ENCODE peak calls at places on chromosome 20, in eight cellular contexts. One of them, this sample, is unnamed.

GRCh38 chr20:9353180-9353915 is 161.0 kb upstream of the LAMP5 start:
- DNase-seq in stimulated activated naive CD8-positive, alpha-beta T cell treated with anti-CD3 and anti-CD28 coated beads, Interleukin-15, amount 100 ng/mL, for 72 hours: no peak
- DNase-seq in lung microvascular endothelial cell: no peak
- DNase-seq in ACHN: no peak
- DNase-seq in aorta: no peak
- DNase-seq in RWPE2: no peak
- DNase-seq in ELR: no peak
- DNase-seq in EL: no peak
- DNase-seq in this sample: no peak

GRCh38 chr20:41340327-41341055 is at the start of gene LPIN3:
- DNase-seq in stimulated activated naive CD8-positive, alpha-beta T cell treated with anti-CD3 and anti-CD28 coated beads, Interleukin-15, amount 100 ng/mL, for 72 hours: peak
- DNase-seq in lung microvascular endothelial cell: peak
- DNase-seq in ACHN: peak
- DNase-seq in aorta: peak
- DNase-seq in RWPE2: peak
- DNase-seq in ELR: peak
- DNase-seq in EL: peak
- DNase-seq in this sample: peak

GRCh38 chr20:53157443-53158408 is 185.6 kb downstream of the TSHZ2 start:
- DNase-seq in stimulated activated naive CD8-positive, alpha-beta T cell treated with anti-CD3 and anti-CD28 coated beads, Interleukin-15, amount 100 ng/mL, for 72 hours: peak
- DNase-seq in lung microvascular endothelial cell: peak
- DNase-seq in ACHN: peak
- DNase-seq in aorta: peak
- DNase-seq in RWPE2: no peak
- DNase-seq in ELR: peak
- DNase-seq in EL: peak
- DNase-seq in this sample: peak

GRCh38 chr20:32534661-32535240 is 50.4 kb downstream of the NOL4L start:
- DNase-seq in stimulated activated naive CD8-positive, alpha-beta T cell treated with anti-CD3 and anti-CD28 coated beads, Interleukin-15, amount 100 ng/mL, for 72 hours: peak
- DNase-seq in lung microvascular endothelial cell: no peak
- DNase-seq in ACHN: no peak
- DNase-seq in aorta: no peak
- DNase-seq in RWPE2: no peak
- DNase-seq in ELR: no peak
- DNase-seq in EL: no peak
- DNase-seq in this sample: no peak

GRCh38 chr20:22373164-22373895 is 211.0 kb downstream of the FOXA2 start:
- DNase-seq in stimulated activated naive CD8-positive, alpha-beta T cell treated with anti-CD3 and anti-CD28 coated beads, Interleukin-15, amount 100 ng/mL, for 72 hours: no peak
- DNase-seq in lung microvascular endothelial cell: no peak
- DNase-seq in ACHN: no peak
- DNase-seq in aorta: no peak
- DNase-seq in RWPE2: no peak
- DNase-seq in ELR: no peak
- DNase-seq in EL: no peak
- DNase-seq in this sample: no peak

GRCh38 chr20:17759449-17759848 is 59.7 kb downstream of the BANF2 start:
- DNase-seq in stimulated activated naive CD8-positive, alpha-beta T cell treated with anti-CD3 and anti-CD28 coated beads, Interleukin-15, amount 100 ng/mL, for 72 hours: no peak
- DNase-seq in lung microvascular endothelial cell: no peak
- DNase-seq in ACHN: no peak
- DNase-seq in aorta: no peak
- DNase-seq in RWPE2: no peak
- DNase-seq in ELR: no peak
- DNase-seq in EL: no peak
- DNase-seq in this sample: peak

GRCh38 chr20:30985386-30985785 is 272.1 kb upstream of the DEFB115 start:
- DNase-seq in stimulated activated naive CD8-positive, alpha-beta T cell treated with anti-CD3 and anti-CD28 coated beads, Interleukin-15, amount 100 ng/mL, for 72 hours: no peak
- DNase-seq in lung microvascular endothelial cell: no peak
- DNase-seq in ACHN: no peak
- DNase-seq in aorta: no peak
- DNase-seq in RWPE2: peak
- DNase-seq in ELR: no peak
- DNase-seq in EL: no peak
- DNase-seq in this sample: no peak

GRCh38 chr20:717817-718216 is 42.2 kb upstream of the SCRT2 start:
- DNase-seq in stimulated activated naive CD8-positive, alpha-beta T cell treated with anti-CD3 and anti-CD28 coated beads, Interleukin-15, amount 100 ng/mL, for 72 hours: no peak
- DNase-seq in lung microvascular endothelial cell: no peak
- DNase-seq in ACHN: no peak
- DNase-seq in aorta: no peak
- DNase-seq in RWPE2: no peak
- DNase-seq in ELR: no peak
- DNase-seq in EL: no peak
- DNase-seq in this sample: no peak

GRCh38 chr20:45341939-45342862 is 6.0 kb downstream of the SDC4 start:
- DNase-seq in stimulated activated naive CD8-positive, alpha-beta T cell treated with anti-CD3 and anti-CD28 coated beads, Interleukin-15, amount 100 ng/mL, for 72 hours: no peak
- DNase-seq in lung microvascular endothelial cell: peak
- DNase-seq in ACHN: no peak
- DNase-seq in aorta: peak
- DNase-seq in RWPE2: peak
- DNase-seq in ELR: peak
- DNase-seq in EL: peak
- DNase-seq in this sample: no peak

GRCh38 chr20:3046677-3047462 is 1.0 kb downstream of the MRPS26 start:
- DNase-seq in stimulated activated naive CD8-positive, alpha-beta T cell treated with anti-CD3 and anti-CD28 coated beads, Interleukin-15, amount 100 ng/mL, for 72 hours: no peak
- DNase-seq in lung microvascular endothelial cell: no peak
- DNase-seq in ACHN: no peak
- DNase-seq in aorta: peak
- DNase-seq in RWPE2: no peak
- DNase-seq in ELR: no peak
- DNase-seq in EL: peak
- DNase-seq in this sample: peak

GRCh38 chr20:53677447-53678314 is 84.0 kb upstream of the ZNF217 start:
- DNase-seq in stimulated activated naive CD8-positive, alpha-beta T cell treated with anti-CD3 and anti-CD28 coated beads, Interleukin-15, amount 100 ng/mL, for 72 hours: peak
- DNase-seq in lung microvascular endothelial cell: peak
- DNase-seq in ACHN: no peak
- DNase-seq in aorta: peak
- DNase-seq in RWPE2: no peak
- DNase-seq in ELR: no peak
- DNase-seq in EL: no peak
- DNase-seq in this sample: no peak

GRCh38 chr20:62350629-62351422 is 16.3 kb downstream of the LAMA5 start:
- DNase-seq in stimulated activated naive CD8-positive, alpha-beta T cell treated with anti-CD3 and anti-CD28 coated beads, Interleukin-15, amount 100 ng/mL, for 72 hours: no peak
- DNase-seq in lung microvascular endothelial cell: no peak
- DNase-seq in ACHN: no peak
- DNase-seq in aorta: peak
- DNase-seq in RWPE2: peak
- DNase-seq in ELR: no peak
- DNase-seq in EL: no peak
- DNase-seq in this sample: peak

GRCh38 chr20:57657537-57658446 is 37.6 kb upstream of the ZBP1 start:
- DNase-seq in stimulated activated naive CD8-positive, alpha-beta T cell treated with anti-CD3 and anti-CD28 coated beads, Interleukin-15, amount 100 ng/mL, for 72 hours: peak
- DNase-seq in lung microvascular endothelial cell: no peak
- DNase-seq in ACHN: no peak
- DNase-seq in aorta: peak
- DNase-seq in RWPE2: peak
- DNase-seq in ELR: no peak
- DNase-seq in EL: no peak
- DNase-seq in this sample: peak

GRCh38 chr20:39429716-39430115 is 467.6 kb downstream of the DHX35 start:
- DNase-seq in stimulated activated naive CD8-positive, alpha-beta T cell treated with anti-CD3 and anti-CD28 coated beads, Interleukin-15, amount 100 ng/mL, for 72 hours: no peak
- DNase-seq in lung microvascular endothelial cell: peak
- DNase-seq in ACHN: peak
- DNase-seq in aorta: no peak
- DNase-seq in RWPE2: no peak
- DNase-seq in ELR: peak
- DNase-seq in EL: peak
- DNase-seq in this sample: peak

GRCh38 chr20:31867011-31867410 is 3.3 kb downstream of the DUSP15 start:
- DNase-seq in stimulated activated naive CD8-positive, alpha-beta T cell treated with anti-CD3 and anti-CD28 coated beads, Interleukin-15, amount 100 ng/mL, for 72 hours: no peak
- DNase-seq in lung microvascular endothelial cell: no peak
- DNase-seq in ACHN: no peak
- DNase-seq in aorta: no peak
- DNase-seq in RWPE2: no peak
- DNase-seq in ELR: no peak
- DNase-seq in EL: no peak
- DNase-seq in this sample: no peak

GRCh38 chr20:61118429-61119224 is 133.4 kb upstream of the CDH4 start:
- DNase-seq in stimulated activated naive CD8-positive, alpha-beta T cell treated with anti-CD3 and anti-CD28 coated beads, Interleukin-15, amount 100 ng/mL, for 72 hours: no peak
- DNase-seq in lung microvascular endothelial cell: no peak
- DNase-seq in ACHN: peak
- DNase-seq in aorta: no peak
- DNase-seq in RWPE2: peak
- DNase-seq in ELR: peak
- DNase-seq in EL: peak
- DNase-seq in this sample: no peak

GRCh38 chr20:37911838-37912273 is 8.9 kb downstream of the VSTM2L start:
- DNase-seq in stimulated activated naive CD8-positive, alpha-beta T cell treated with anti-CD3 and anti-CD28 coated beads, Interleukin-15, amount 100 ng/mL, for 72 hours: no peak
- DNase-seq in lung microvascular endothelial cell: no peak
- DNase-seq in ACHN: no peak
- DNase-seq in aorta: no peak
- DNase-seq in RWPE2: no peak
- DNase-seq in ELR: peak
- DNase-seq in EL: peak
- DNase-seq in this sample: peak

GRCh38 chr20:3000852-3001523 is 42.4 kb upstream of the GNRH2 start:
- DNase-seq in stimulated activated naive CD8-positive, alpha-beta T cell treated with anti-CD3 and anti-CD28 coated beads, Interleukin-15, amount 100 ng/mL, for 72 hours: no peak
- DNase-seq in lung microvascular endothelial cell: peak
- DNase-seq in ACHN: peak
- DNase-seq in aorta: no peak
- DNase-seq in RWPE2: no peak
- DNase-seq in ELR: peak
- DNase-seq in EL: peak
- DNase-seq in this sample: no peak

GRCh38 chr20:3106185-3106584 is 21.7 kb upstream of the AVP start:
- DNase-seq in stimulated activated naive CD8-positive, alpha-beta T cell treated with anti-CD3 and anti-CD28 coated beads, Interleukin-15, amount 100 ng/mL, for 72 hours: no peak
- DNase-seq in lung microvascular endothelial cell: no peak
- DNase-seq in ACHN: no peak
- DNase-seq in aorta: no peak
- DNase-seq in RWPE2: no peak
- DNase-seq in ELR: no peak
- DNase-seq in EL: no peak
- DNase-seq in this sample: no peak

GRCh38 chr20:4956200-4956810 is 45.0 kb downstream of the SLC23A2 start:
- DNase-seq in stimulated activated naive CD8-positive, alpha-beta T cell treated with anti-CD3 and anti-CD28 coated beads, Interleukin-15, amount 100 ng/mL, for 72 hours: no peak
- DNase-seq in lung microvascular endothelial cell: peak
- DNase-seq in ACHN: peak
- DNase-seq in aorta: no peak
- DNase-seq in RWPE2: no peak
- DNase-seq in ELR: peak
- DNase-seq in EL: peak
- DNase-seq in this sample: peak

GRCh38 chr20:20803011-20803410 is 90.6 kb upstream of the RALGAPA2 start:
- DNase-seq in stimulated activated naive CD8-positive, alpha-beta T cell treated with anti-CD3 and anti-CD28 coated beads, Interleukin-15, amount 100 ng/mL, for 72 hours: no peak
- DNase-seq in lung microvascular endothelial cell: no peak
- DNase-seq in ACHN: no peak
- DNase-seq in aorta: no peak
- DNase-seq in RWPE2: no peak
- DNase-seq in ELR: no peak
- DNase-seq in EL: no peak
- DNase-seq in this sample: no peak

GRCh38 chr20:63351811-63352591 is 9.1 kb downstream of the CHRNA4 start:
- DNase-seq in stimulated activated naive CD8-positive, alpha-beta T cell treated with anti-CD3 and anti-CD28 coated beads, Interleukin-15, amount 100 ng/mL, for 72 hours: no peak
- DNase-seq in lung microvascular endothelial cell: no peak
- DNase-seq in ACHN: no peak
- DNase-seq in aorta: no peak
- DNase-seq in RWPE2: no peak
- DNase-seq in ELR: no peak
- DNase-seq in EL: no peak
- DNase-seq in this sample: no peak

GRCh38 chr20:62323146-62323979 is 20.6 kb downstream of the ADRM1 start:
- DNase-seq in stimulated activated naive CD8-positive, alpha-beta T cell treated with anti-CD3 and anti-CD28 coated beads, Interleukin-15, amount 100 ng/mL, for 72 hours: no peak
- DNase-seq in lung microvascular endothelial cell: no peak
- DNase-seq in ACHN: no peak
- DNase-seq in aorta: no peak
- DNase-seq in RWPE2: peak
- DNase-seq in ELR: no peak
- DNase-seq in EL: no peak
- DNase-seq in this sample: no peak

GRCh38 chr20:53934421-53935352 is 135.7 kb downstream of the BCAS1 start:
- DNase-seq in stimulated activated naive CD8-positive, alpha-beta T cell treated with anti-CD3 and anti-CD28 coated beads, Interleukin-15, amount 100 ng/mL, for 72 hours: peak
- DNase-seq in lung microvascular endothelial cell: no peak
- DNase-seq in ACHN: peak
- DNase-seq in aorta: peak
- DNase-seq in RWPE2: no peak
- DNase-seq in ELR: peak
- DNase-seq in EL: peak
- DNase-seq in this sample: peak

GRCh38 chr20:37356387-37356786 is 10.4 kb downstream of the SRC start:
- DNase-seq in stimulated activated naive CD8-positive, alpha-beta T cell treated with anti-CD3 and anti-CD28 coated beads, Interleukin-15, amount 100 ng/mL, for 72 hours: no peak
- DNase-seq in lung microvascular endothelial cell: no peak
- DNase-seq in ACHN: no peak
- DNase-seq in aorta: peak
- DNase-seq in RWPE2: peak
- DNase-seq in ELR: peak
- DNase-seq in EL: peak
- DNase-seq in this sample: peak

GRCh38 chr20:49245921-49246740 is 26.9 kb downstream of the DDX27 start:
- DNase-seq in stimulated activated naive CD8-positive, alpha-beta T cell treated with anti-CD3 and anti-CD28 coated beads, Interleukin-15, amount 100 ng/mL, for 72 hours: peak
- DNase-seq in lung microvascular endothelial cell: peak
- DNase-seq in ACHN: peak
- DNase-seq in aorta: no peak
- DNase-seq in RWPE2: no peak
- DNase-seq in ELR: peak
- DNase-seq in EL: peak
- DNase-seq in this sample: peak

GRCh38 chr20:45383131-45383530 is 5.0 kb upstream of the TP53TG5 start:
- DNase-seq in stimulated activated naive CD8-positive, alpha-beta T cell treated with anti-CD3 and anti-CD28 coated beads, Interleukin-15, amount 100 ng/mL, for 72 hours: no peak
- DNase-seq in lung microvascular endothelial cell: no peak
- DNase-seq in ACHN: no peak
- DNase-seq in aorta: no peak
- DNase-seq in RWPE2: no peak
- DNase-seq in ELR: peak
- DNase-seq in EL: no peak
- DNase-seq in this sample: no peak

GRCh38 chr20:23659989-23660837 is 22.5 kb upstream of the CST3 start:
- DNase-seq in stimulated activated naive CD8-positive, alpha-beta T cell treated with anti-CD3 and anti-CD28 coated beads, Interleukin-15, amount 100 ng/mL, for 72 hours: no peak
- DNase-seq in lung microvascular endothelial cell: no peak
- DNase-seq in ACHN: no peak
- DNase-seq in aorta: no peak
- DNase-seq in RWPE2: no peak
- DNase-seq in ELR: no peak
- DNase-seq in EL: no peak
- DNase-seq in this sample: no peak

GRCh38 chr20:62711703-62712101 is 3.1 kb downstream of the NTSR1 start:
- DNase-seq in stimulated activated naive CD8-positive, alpha-beta T cell treated with anti-CD3 and anti-CD28 coated beads, Interleukin-15, amount 100 ng/mL, for 72 hours: no peak
- DNase-seq in lung microvascular endothelial cell: no peak
- DNase-seq in ACHN: no peak
- DNase-seq in aorta: no peak
- DNase-seq in RWPE2: no peak
- DNase-seq in ELR: no peak
- DNase-seq in EL: no peak
- DNase-seq in this sample: no peak

GRCh38 chr20:36368869-36369268 is 62.7 kb downstream of the DLGAP4 start:
- DNase-seq in stimulated activated naive CD8-positive, alpha-beta T cell treated with anti-CD3 and anti-CD28 coated beads, Interleukin-15, amount 100 ng/mL, for 72 hours: no peak
- DNase-seq in lung microvascular endothelial cell: no peak
- DNase-seq in ACHN: no peak
- DNase-seq in aorta: no peak
- DNase-seq in RWPE2: no peak
- DNase-seq in ELR: no peak
- DNase-seq in EL: no peak
- DNase-seq in this sample: no peak

GRCh38 chr20:42442728-42443127 is 747.0 kb downstream of the PTPRT start:
- DNase-seq in stimulated activated naive CD8-positive, alpha-beta T cell treated with anti-CD3 and anti-CD28 coated beads, Interleukin-15, amount 100 ng/mL, for 72 hours: no peak
- DNase-seq in lung microvascular endothelial cell: no peak
- DNase-seq in ACHN: no peak
- DNase-seq in aorta: no peak
- DNase-seq in RWPE2: no peak
- DNase-seq in ELR: no peak
- DNase-seq in EL: no peak
- DNase-seq in this sample: no peak

GRCh38 chr20:17775600-17775999 is 75.8 kb downstream of the BANF2 start:
- DNase-seq in stimulated activated naive CD8-positive, alpha-beta T cell treated with anti-CD3 and anti-CD28 coated beads, Interleukin-15, amount 100 ng/mL, for 72 hours: no peak
- DNase-seq in lung microvascular endothelial cell: no peak
- DNase-seq in ACHN: no peak
- DNase-seq in aorta: no peak
- DNase-seq in RWPE2: no peak
- DNase-seq in ELR: no peak
- DNase-seq in EL: no peak
- DNase-seq in this sample: no peak

GRCh38 chr20:16243470-16243869 is 329.8 kb downstream of the KIF16B start:
- DNase-seq in stimulated activated naive CD8-positive, alpha-beta T cell treated with anti-CD3 and anti-CD28 coated beads, Interleukin-15, amount 100 ng/mL, for 72 hours: no peak
- DNase-seq in lung microvascular endothelial cell: no peak
- DNase-seq in ACHN: no peak
- DNase-seq in aorta: no peak
- DNase-seq in RWPE2: no peak
- DNase-seq in ELR: no peak
- DNase-seq in EL: no peak
- DNase-seq in this sample: no peak

GRCh38 chr20:18388860-18389259 is 78.0 kb downstream of the DZANK1 start:
- DNase-seq in stimulated activated naive CD8-positive, alpha-beta T cell treated with anti-CD3 and anti-CD28 coated beads, Interleukin-15, amount 100 ng/mL, for 72 hours: no peak
- DNase-seq in lung microvascular endothelial cell: no peak
- DNase-seq in ACHN: peak
- DNase-seq in aorta: no peak
- DNase-seq in RWPE2: no peak
- DNase-seq in ELR: peak
- DNase-seq in EL: peak
- DNase-seq in this sample: peak